ENCODE peak calls at places on chromosomes 12 and 14, in six cellular contexts. G is NCI-H774, D is HTR-8/SVneo, Q is caudate nucleus, A is OCI-LY7, Z is NCI-H460. O is an unnamed sample.

GRCh38 chr12:29674463-29674862 is 109.3 kb downstream of the TMTC1 start:
- DNase-seq in D (no peak), Q (no peak), G (no peak), Z (no peak), A (no peak), O (no peak)

GRCh38 chr12:100877776-100878175 is 83.2 kb downstream of the ANO4 start:
- DNase-seq in D (no peak), Q (no peak), Z (no peak), G (no peak), A (no peak), O (no peak)

GRCh38 chr12:131091976-131092691 is 138.4 kb downstream of the ADGRD1 start:
- DNase-seq in A (no peak), Q (no peak), G (no peak), D (no peak), Z (no peak), O (no peak)

GRCh38 chr14:103143535-103143934 is 20.3 kb downstream of the TNFAIP2 start:
- DNase-seq in D (no peak), Z (peak; percentile 58), A (no peak), G (no peak), Q (no peak), O (no peak)

GRCh38 chr12:43292699-43293098 is 259.3 kb downstream of the ADAMTS20 start:
- DNase-seq in A (no peak), D (no peak), G (no peak), Z (no peak), Q (no peak), O (no peak)

GRCh38 chr12:6947615-6948014 is 3.5 kb upstream of the PTPN6 start:
- DNase-seq in G (no peak), D (no peak), Q (no peak), A (peak; percentile 30), Z (no peak), O (no peak)

GRCh38 chr12:47730341-47730744 is 5.1 kb upstream of the ENDOU start:
- DNase-seq in G (peak; percentile 62), Q (no peak), Z (no peak), A (no peak), D (no peak), O (no peak)

GRCh38 chr12:85275359-85275758 is 4.7 kb upstream of the ALX1 start:
- DNase-seq in Q (no peak), A (no peak), Z (no peak), D (no peak), G (no peak), O (no peak)

GRCh38 chr12:52246720-52247621 is 13.9 kb downstream of the KRT7 start:
- DNase-seq in Q (no peak), Z (peak; percentile 26), G (peak; percentile 80), A (no peak), D (no peak), O (no peak)

GRCh38 chr12:4089147-4089606 is 184.4 kb upstream of the CCND2 start:
- DNase-seq in Z (no peak), D (no peak), G (no peak), Q (no peak), A (no peak), O (no peak)

GRCh38 chr14:88791629-88792571 is 853 bp downstream of the EML5 start:
- DNase-seq in Z (no peak), D (no peak), G (peak; percentile 37), Q (peak; percentile 56), A (peak; percentile 9), O (peak; percentile 41)

GRCh38 chr14:101001311-101002069 is 98.0 kb upstream of the RTL1 start:
- DNase-seq in A (no peak), Q (no peak), Z (no peak), G (no peak), D (no peak), O (no peak)

GRCh38 chr12:11719678-11720099 is 70.2 kb downstream of the ETV6 start:
- DNase-seq in Q (no peak), D (peak; percentile 82), A (no peak), G (no peak), Z (no peak), O (peak; percentile 37)

GRCh38 chr14:65425885-65426284 is 13.4 kb downstream of the FUT8 start:
- DNase-seq in D (no peak), Q (no peak), G (no peak), A (no peak), Z (no peak), O (no peak)

GRCh38 chr14:53047302-53047701 is 96.5 kb upstream of the FERMT2 start:
- DNase-seq in D (peak; percentile 44), A (no peak), Z (no peak), Q (no peak), G (no peak), O (no peak)

GRCh38 chr12:6953417-6954315 is 2.5 kb downstream of the PTPN6 start:
- DNase-seq in D (no peak), Z (no peak), Q (peak; percentile 47), G (no peak), A (peak; percentile 85), O (peak; percentile 38)

GRCh38 chr14:90419200-90419599 is 22.4 kb downstream of the CALM1 start:
- DNase-seq in Q (peak; percentile 37), A (no peak), Z (peak; percentile 49), G (no peak), D (peak; percentile 79), O (no peak)

GRCh38 chr14:55847766-55848165 is 267.8 kb downstream of the KTN1 start:
- DNase-seq in A (no peak), Z (no peak), G (no peak), D (no peak), Q (no peak), O (no peak)

GRCh38 chr12:129552996-129553750 is 350.7 kb downstream of the TMEM132D start:
- DNase-seq in Z (no peak), Q (no peak), A (no peak), D (no peak), G (no peak), O (no peak)

GRCh38 chr12:47870175-47870781 is 34.5 kb downstream of the VDR start:
- DNase-seq in Q (no peak), Z (no peak), D (peak; percentile 57), G (no peak), A (peak; percentile 24), O (no peak)

GRCh38 chr12:49342066-49342913 is 4.4 kb upstream of the DNAJC22 start:
- DNase-seq in Q (peak; percentile 65), D (no peak), Z (peak; percentile 82), A (peak; percentile 93), G (peak; percentile 79), O (no peak)

GRCh38 chr14:77200406-77200985 is 18.9 kb downstream of the TMEM63C start:
- DNase-seq in A (no peak), Z (no peak), D (no peak), Q (no peak), G (no peak), O (no peak)

GRCh38 chr14:45838597-45838996 is 585.6 kb upstream of the MIS18BP1 start:
- DNase-seq in A (peak; percentile 0), D (peak; percentile 1), G (no peak), Z (no peak), Q (no peak), O (no peak)

GRCh38 chr12:77645966-77646598 is 184.6 kb upstream of the NAV3 start:
- DNase-seq in G (no peak), Q (no peak), A (peak; percentile 5), Z (no peak), D (no peak), O (no peak)

GRCh38 chr14:23294734-23295561 is 7.7 kb downstream of the PPP1R3E start:
- DNase-seq in Q (peak; percentile 21), G (peak; percentile 52), Z (peak; percentile 61), A (peak; percentile 84), D (no peak), O (peak; percentile 53)

GRCh38 chr12:101924647-101925046 is 47.3 kb downstream of the DRAM1 start:
- DNase-seq in A (no peak), Q (no peak), G (no peak), D (peak; percentile 21), Z (peak; percentile 13), O (no peak)

GRCh38 chr12:132686831-132687210 is 321 bp downstream of the POLE start:
- DNase-seq in D (no peak), G (peak; percentile 47), Q (no peak), Z (no peak), A (no peak), O (no peak)

GRCh38 chr14:99155173-99155777 is 116.7 kb downstream of the BCL11B start:
- DNase-seq in Z (no peak), G (no peak), D (no peak), Q (no peak), A (no peak), O (no peak)

GRCh38 chr14:42391146-42391821 is 784.6 kb downstream of the LRFN5 start:
- DNase-seq in Q (no peak), Z (no peak), G (no peak), A (no peak), D (no peak), O (no peak)

GRCh38 chr14:38042356-38042755 is 165.3 kb upstream of the SSTR1 start:
- DNase-seq in G (no peak), A (no peak), Q (no peak), Z (no peak), D (peak; percentile 52), O (no peak)

GRCh38 chr12:3655331-3655900 is 97.5 kb downstream of the CRACR2A start:
- DNase-seq in Q (peak; percentile 3), Z (no peak), D (peak; percentile 39), A (peak; percentile 10), G (no peak), O (no peak)

GRCh38 chr12:62769076-62769619 is 165.8 kb downstream of the PPM1H start:
- DNase-seq in Q (no peak), Z (no peak), G (no peak), A (no peak), D (no peak), O (no peak)

GRCh38 chr14:65704850-65705249 is 292.3 kb downstream of the FUT8 start:
- DNase-seq in A (no peak), G (no peak), Z (no peak), D (no peak), Q (no peak), O (no peak)

GRCh38 chr14:102221026-102221425 is 81.3 kb downstream of the WDR20 start:
- DNase-seq in D (peak; percentile 30), A (no peak), G (no peak), Q (no peak), Z (no peak), O (no peak)

GRCh38 chr12:60148109-60148508 is 552.3 kb downstream of the SLC16A7 start:
- DNase-seq in D (no peak), G (no peak), Z (no peak), A (no peak), Q (no peak), O (no peak)